ENCODE peak calls at places on chromosomes 16 and 17, in four cellular contexts. One of them, this sample, is unnamed.

GRCh38 chr17:49845210-49845782 is 2.6 kb downstream of the TAC4 start:
- DNase-seq in occipital lobe: no peak
- DNase-seq in stimulated activated CD4-positive, alpha-beta T cell treated with anti-CD3 and anti-CD28 coated beads, Interleukin-15, amount 100 ng/mL, for 24 hours: no peak
- DNase-seq in stimulated activated CD8-positive, alpha-beta memory T cell treated with anti-CD3 and anti-CD28 coated beads, Interleukin-12 subunit alpha, Interleukin-12 subunit beta, amount 100 ng/mL, for 4 hours: no peak
- DNase-seq in this sample: no peak

GRCh38 chr17:30232015-30232821 is 3.3 kb downstream of the SLC6A4 start:
- DNase-seq in occipital lobe: no peak
- DNase-seq in stimulated activated CD4-positive, alpha-beta T cell treated with anti-CD3 and anti-CD28 coated beads, Interleukin-15, amount 100 ng/mL, for 24 hours: no peak
- DNase-seq in stimulated activated CD8-positive, alpha-beta memory T cell treated with anti-CD3 and anti-CD28 coated beads, Interleukin-12 subunit alpha, Interleukin-12 subunit beta, amount 100 ng/mL, for 4 hours: no peak
- DNase-seq in this sample: no peak

GRCh38 chr17:2847601-2848255 is 51.5 kb downstream of the RAP1GAP2 start:
- DNase-seq in occipital lobe: no peak
- DNase-seq in stimulated activated CD4-positive, alpha-beta T cell treated with anti-CD3 and anti-CD28 coated beads, Interleukin-15, amount 100 ng/mL, for 24 hours: no peak
- DNase-seq in stimulated activated CD8-positive, alpha-beta memory T cell treated with anti-CD3 and anti-CD28 coated beads, Interleukin-12 subunit alpha, Interleukin-12 subunit beta, amount 100 ng/mL, for 4 hours: no peak
- DNase-seq in this sample: no peak

GRCh38 chr17:44307387-44308186 is 814 bp upstream of the RUNDC3A start:
- DNase-seq in occipital lobe: peak; percentile 77
- DNase-seq in stimulated activated CD4-positive, alpha-beta T cell treated with anti-CD3 and anti-CD28 coated beads, Interleukin-15, amount 100 ng/mL, for 24 hours: no peak
- DNase-seq in stimulated activated CD8-positive, alpha-beta memory T cell treated with anti-CD3 and anti-CD28 coated beads, Interleukin-12 subunit alpha, Interleukin-12 subunit beta, amount 100 ng/mL, for 4 hours: no peak
- DNase-seq in this sample: no peak

GRCh38 chr17:64209356-64209941 is 53.6 kb downstream of the TEX2 start:
- DNase-seq in occipital lobe: no peak
- DNase-seq in stimulated activated CD4-positive, alpha-beta T cell treated with anti-CD3 and anti-CD28 coated beads, Interleukin-15, amount 100 ng/mL, for 24 hours: no peak
- DNase-seq in stimulated activated CD8-positive, alpha-beta memory T cell treated with anti-CD3 and anti-CD28 coated beads, Interleukin-12 subunit alpha, Interleukin-12 subunit beta, amount 100 ng/mL, for 4 hours: no peak
- DNase-seq in this sample: no peak

GRCh38 chr17:75691371-75692290 is 24.5 kb downstream of the SAP30BP start:
- DNase-seq in occipital lobe: peak; percentile 27
- DNase-seq in stimulated activated CD4-positive, alpha-beta T cell treated with anti-CD3 and anti-CD28 coated beads, Interleukin-15, amount 100 ng/mL, for 24 hours: peak; percentile 67
- DNase-seq in stimulated activated CD8-positive, alpha-beta memory T cell treated with anti-CD3 and anti-CD28 coated beads, Interleukin-12 subunit alpha, Interleukin-12 subunit beta, amount 100 ng/mL, for 4 hours: no peak
- DNase-seq in this sample: peak; percentile 69

GRCh38 chr17:70834039-70834438 is 664.7 kb downstream of the KCNJ2 start:
- DNase-seq in occipital lobe: no peak
- DNase-seq in stimulated activated CD4-positive, alpha-beta T cell treated with anti-CD3 and anti-CD28 coated beads, Interleukin-15, amount 100 ng/mL, for 24 hours: no peak
- DNase-seq in stimulated activated CD8-positive, alpha-beta memory T cell treated with anti-CD3 and anti-CD28 coated beads, Interleukin-12 subunit alpha, Interleukin-12 subunit beta, amount 100 ng/mL, for 4 hours: no peak
- DNase-seq in this sample: no peak

GRCh38 chr16:17282247-17282646 is 188.5 kb downstream of the XYLT1 start:
- DNase-seq in occipital lobe: no peak
- DNase-seq in stimulated activated CD4-positive, alpha-beta T cell treated with anti-CD3 and anti-CD28 coated beads, Interleukin-15, amount 100 ng/mL, for 24 hours: no peak
- DNase-seq in stimulated activated CD8-positive, alpha-beta memory T cell treated with anti-CD3 and anti-CD28 coated beads, Interleukin-12 subunit alpha, Interleukin-12 subunit beta, amount 100 ng/mL, for 4 hours: no peak
- DNase-seq in this sample: no peak

GRCh38 chr16:68367034-68367433 is 56.2 kb downstream of the PRMT7 start:
- DNase-seq in occipital lobe: no peak
- DNase-seq in stimulated activated CD4-positive, alpha-beta T cell treated with anti-CD3 and anti-CD28 coated beads, Interleukin-15, amount 100 ng/mL, for 24 hours: peak; percentile 66
- DNase-seq in stimulated activated CD8-positive, alpha-beta memory T cell treated with anti-CD3 and anti-CD28 coated beads, Interleukin-12 subunit alpha, Interleukin-12 subunit beta, amount 100 ng/mL, for 4 hours: no peak
- DNase-seq in this sample: no peak

GRCh38 chr17:60827920-60828319 is 150.3 kb downstream of the BCAS3 start:
- DNase-seq in occipital lobe: no peak
- DNase-seq in stimulated activated CD4-positive, alpha-beta T cell treated with anti-CD3 and anti-CD28 coated beads, Interleukin-15, amount 100 ng/mL, for 24 hours: no peak
- DNase-seq in stimulated activated CD8-positive, alpha-beta memory T cell treated with anti-CD3 and anti-CD28 coated beads, Interleukin-12 subunit alpha, Interleukin-12 subunit beta, amount 100 ng/mL, for 4 hours: no peak
- DNase-seq in this sample: no peak

GRCh38 chr17:83100853-83101391 is 21.5 kb downstream of the METRNL start:
- DNase-seq in occipital lobe: no peak
- DNase-seq in stimulated activated CD4-positive, alpha-beta T cell treated with anti-CD3 and anti-CD28 coated beads, Interleukin-15, amount 100 ng/mL, for 24 hours: no peak
- DNase-seq in stimulated activated CD8-positive, alpha-beta memory T cell treated with anti-CD3 and anti-CD28 coated beads, Interleukin-12 subunit alpha, Interleukin-12 subunit beta, amount 100 ng/mL, for 4 hours: no peak
- DNase-seq in this sample: no peak

GRCh38 chr17:29039764-29040598 is 3.0 kb upstream of the PIPOX start:
- DNase-seq in occipital lobe: no peak
- DNase-seq in stimulated activated CD4-positive, alpha-beta T cell treated with anti-CD3 and anti-CD28 coated beads, Interleukin-15, amount 100 ng/mL, for 24 hours: no peak
- DNase-seq in stimulated activated CD8-positive, alpha-beta memory T cell treated with anti-CD3 and anti-CD28 coated beads, Interleukin-12 subunit alpha, Interleukin-12 subunit beta, amount 100 ng/mL, for 4 hours: no peak
- DNase-seq in this sample: no peak

GRCh38 chr16:68473358-68474064 is 25.2 kb upstream of the SMPD3 start:
- DNase-seq in occipital lobe: no peak
- DNase-seq in stimulated activated CD4-positive, alpha-beta T cell treated with anti-CD3 and anti-CD28 coated beads, Interleukin-15, amount 100 ng/mL, for 24 hours: no peak
- DNase-seq in stimulated activated CD8-positive, alpha-beta memory T cell treated with anti-CD3 and anti-CD28 coated beads, Interleukin-12 subunit alpha, Interleukin-12 subunit beta, amount 100 ng/mL, for 4 hours: no peak
- DNase-seq in this sample: no peak

GRCh38 chr16:71737501-71737900 is 13.0 kb upstream of the PHLPP2 start:
- DNase-seq in occipital lobe: no peak
- DNase-seq in stimulated activated CD4-positive, alpha-beta T cell treated with anti-CD3 and anti-CD28 coated beads, Interleukin-15, amount 100 ng/mL, for 24 hours: no peak
- DNase-seq in stimulated activated CD8-positive, alpha-beta memory T cell treated with anti-CD3 and anti-CD28 coated beads, Interleukin-12 subunit alpha, Interleukin-12 subunit beta, amount 100 ng/mL, for 4 hours: no peak
- DNase-seq in this sample: no peak

GRCh38 chr17:30345527-30346075 is 11.7 kb upstream of the TMIGD1 start:
- DNase-seq in occipital lobe: no peak
- DNase-seq in stimulated activated CD4-positive, alpha-beta T cell treated with anti-CD3 and anti-CD28 coated beads, Interleukin-15, amount 100 ng/mL, for 24 hours: peak; percentile 51
- DNase-seq in stimulated activated CD8-positive, alpha-beta memory T cell treated with anti-CD3 and anti-CD28 coated beads, Interleukin-12 subunit alpha, Interleukin-12 subunit beta, amount 100 ng/mL, for 4 hours: no peak
- DNase-seq in this sample: no peak

GRCh38 chr17:14299261-14300093 is 1.4 kb upstream of the HS3ST3B1 start:
- DNase-seq in occipital lobe: no peak
- DNase-seq in stimulated activated CD4-positive, alpha-beta T cell treated with anti-CD3 and anti-CD28 coated beads, Interleukin-15, amount 100 ng/mL, for 24 hours: peak; percentile 54
- DNase-seq in stimulated activated CD8-positive, alpha-beta memory T cell treated with anti-CD3 and anti-CD28 coated beads, Interleukin-12 subunit alpha, Interleukin-12 subunit beta, amount 100 ng/mL, for 4 hours: no peak
- DNase-seq in this sample: peak; percentile 63

GRCh38 chr17:77526259-77526711 is 385.5 kb downstream of the SEC14L1 start:
- DNase-seq in occipital lobe: no peak
- DNase-seq in stimulated activated CD4-positive, alpha-beta T cell treated with anti-CD3 and anti-CD28 coated beads, Interleukin-15, amount 100 ng/mL, for 24 hours: no peak
- DNase-seq in stimulated activated CD8-positive, alpha-beta memory T cell treated with anti-CD3 and anti-CD28 coated beads, Interleukin-12 subunit alpha, Interleukin-12 subunit beta, amount 100 ng/mL, for 4 hours: no peak
- DNase-seq in this sample: no peak

GRCh38 chr16:4529085-4530060 is 9.2 kb downstream of the CDIP1 start:
- DNase-seq in occipital lobe: no peak
- DNase-seq in stimulated activated CD4-positive, alpha-beta T cell treated with anti-CD3 and anti-CD28 coated beads, Interleukin-15, amount 100 ng/mL, for 24 hours: peak; percentile 35
- DNase-seq in stimulated activated CD8-positive, alpha-beta memory T cell treated with anti-CD3 and anti-CD28 coated beads, Interleukin-12 subunit alpha, Interleukin-12 subunit beta, amount 100 ng/mL, for 4 hours: no peak
- DNase-seq in this sample: no peak

GRCh38 chr16:64051826-64052225 is 1070.0 kb downstream of the CDH11 start:
- DNase-seq in occipital lobe: no peak
- DNase-seq in stimulated activated CD4-positive, alpha-beta T cell treated with anti-CD3 and anti-CD28 coated beads, Interleukin-15, amount 100 ng/mL, for 24 hours: no peak
- DNase-seq in stimulated activated CD8-positive, alpha-beta memory T cell treated with anti-CD3 and anti-CD28 coated beads, Interleukin-12 subunit alpha, Interleukin-12 subunit beta, amount 100 ng/mL, for 4 hours: no peak
- DNase-seq in this sample: no peak

GRCh38 chr17:6474906-6475305 is 30.7 kb downstream of the PIMREG start:
- DNase-seq in occipital lobe: peak; percentile 25
- DNase-seq in stimulated activated CD4-positive, alpha-beta T cell treated with anti-CD3 and anti-CD28 coated beads, Interleukin-15, amount 100 ng/mL, for 24 hours: no peak
- DNase-seq in stimulated activated CD8-positive, alpha-beta memory T cell treated with anti-CD3 and anti-CD28 coated beads, Interleukin-12 subunit alpha, Interleukin-12 subunit beta, amount 100 ng/mL, for 4 hours: no peak
- DNase-seq in this sample: no peak

GRCh38 chr17:64773386-64773835 is 111.3 kb upstream of the SMURF2 start:
- DNase-seq in occipital lobe: no peak
- DNase-seq in stimulated activated CD4-positive, alpha-beta T cell treated with anti-CD3 and anti-CD28 coated beads, Interleukin-15, amount 100 ng/mL, for 24 hours: no peak
- DNase-seq in stimulated activated CD8-positive, alpha-beta memory T cell treated with anti-CD3 and anti-CD28 coated beads, Interleukin-12 subunit alpha, Interleukin-12 subunit beta, amount 100 ng/mL, for 4 hours: no peak
- DNase-seq in this sample: no peak

GRCh38 chr17:74185786-74186185 is 17.7 kb upstream of the RPL38 start:
- DNase-seq in occipital lobe: no peak
- DNase-seq in stimulated activated CD4-positive, alpha-beta T cell treated with anti-CD3 and anti-CD28 coated beads, Interleukin-15, amount 100 ng/mL, for 24 hours: no peak
- DNase-seq in stimulated activated CD8-positive, alpha-beta memory T cell treated with anti-CD3 and anti-CD28 coated beads, Interleukin-12 subunit alpha, Interleukin-12 subunit beta, amount 100 ng/mL, for 4 hours: no peak
- DNase-seq in this sample: no peak

GRCh38 chr17:1030684-1031557 is 34.0 kb downstream of the TIMM22 start:
- DNase-seq in occipital lobe: peak; percentile 41
- DNase-seq in stimulated activated CD4-positive, alpha-beta T cell treated with anti-CD3 and anti-CD28 coated beads, Interleukin-15, amount 100 ng/mL, for 24 hours: no peak
- DNase-seq in stimulated activated CD8-positive, alpha-beta memory T cell treated with anti-CD3 and anti-CD28 coated beads, Interleukin-12 subunit alpha, Interleukin-12 subunit beta, amount 100 ng/mL, for 4 hours: no peak
- DNase-seq in this sample: no peak

GRCh38 chr16:5004311-5004710 is 29.4 kb downstream of the NAGPA start:
- DNase-seq in occipital lobe: no peak
- DNase-seq in stimulated activated CD4-positive, alpha-beta T cell treated with anti-CD3 and anti-CD28 coated beads, Interleukin-15, amount 100 ng/mL, for 24 hours: no peak
- DNase-seq in stimulated activated CD8-positive, alpha-beta memory T cell treated with anti-CD3 and anti-CD28 coated beads, Interleukin-12 subunit alpha, Interleukin-12 subunit beta, amount 100 ng/mL, for 4 hours: no peak
- DNase-seq in this sample: no peak

GRCh38 chr17:73340093-73340596 is 28.3 kb upstream of the CDC42EP4 start:
- DNase-seq in occipital lobe: no peak
- DNase-seq in stimulated activated CD4-positive, alpha-beta T cell treated with anti-CD3 and anti-CD28 coated beads, Interleukin-15, amount 100 ng/mL, for 24 hours: peak; percentile 6
- DNase-seq in stimulated activated CD8-positive, alpha-beta memory T cell treated with anti-CD3 and anti-CD28 coated beads, Interleukin-12 subunit alpha, Interleukin-12 subunit beta, amount 100 ng/mL, for 4 hours: no peak
- DNase-seq in this sample: no peak

GRCh38 chr16:6160303-6160702 is 1062.7 kb upstream of the EEF2KMT start:
- DNase-seq in occipital lobe: no peak
- DNase-seq in stimulated activated CD4-positive, alpha-beta T cell treated with anti-CD3 and anti-CD28 coated beads, Interleukin-15, amount 100 ng/mL, for 24 hours: no peak
- DNase-seq in stimulated activated CD8-positive, alpha-beta memory T cell treated with anti-CD3 and anti-CD28 coated beads, Interleukin-12 subunit alpha, Interleukin-12 subunit beta, amount 100 ng/mL, for 4 hours: no peak
- DNase-seq in this sample: no peak

GRCh38 chr16:8756755-8757154 is 40.7 kb downstream of the TMEM186 start:
- DNase-seq in occipital lobe: no peak
- DNase-seq in stimulated activated CD4-positive, alpha-beta T cell treated with anti-CD3 and anti-CD28 coated beads, Interleukin-15, amount 100 ng/mL, for 24 hours: no peak
- DNase-seq in stimulated activated CD8-positive, alpha-beta memory T cell treated with anti-CD3 and anti-CD28 coated beads, Interleukin-12 subunit alpha, Interleukin-12 subunit beta, amount 100 ng/mL, for 4 hours: no peak
- DNase-seq in this sample: no peak

GRCh38 chr16:79599837-79600635 is 501 bp downstream of the MAF start:
- DNase-seq in occipital lobe: peak; percentile 53
- DNase-seq in stimulated activated CD4-positive, alpha-beta T cell treated with anti-CD3 and anti-CD28 coated beads, Interleukin-15, amount 100 ng/mL, for 24 hours: peak; percentile 60
- DNase-seq in stimulated activated CD8-positive, alpha-beta memory T cell treated with anti-CD3 and anti-CD28 coated beads, Interleukin-12 subunit alpha, Interleukin-12 subunit beta, amount 100 ng/mL, for 4 hours: peak; percentile 25
- DNase-seq in this sample: peak; percentile 68

GRCh38 chr17:44087319-44087718 is 16.8 kb downstream of the G6PC3 start:
- DNase-seq in occipital lobe: no peak
- DNase-seq in stimulated activated CD4-positive, alpha-beta T cell treated with anti-CD3 and anti-CD28 coated beads, Interleukin-15, amount 100 ng/mL, for 24 hours: no peak
- DNase-seq in stimulated activated CD8-positive, alpha-beta memory T cell treated with anti-CD3 and anti-CD28 coated beads, Interleukin-12 subunit alpha, Interleukin-12 subunit beta, amount 100 ng/mL, for 4 hours: no peak
- DNase-seq in this sample: no peak

GRCh38 chr17:49995055-49995738 is at the start of gene DLX3:
- DNase-seq in occipital lobe: no peak
- DNase-seq in stimulated activated CD4-positive, alpha-beta T cell treated with anti-CD3 and anti-CD28 coated beads, Interleukin-15, amount 100 ng/mL, for 24 hours: peak; percentile 63
- DNase-seq in stimulated activated CD8-positive, alpha-beta memory T cell treated with anti-CD3 and anti-CD28 coated beads, Interleukin-12 subunit alpha, Interleukin-12 subunit beta, amount 100 ng/mL, for 4 hours: no peak
- DNase-seq in this sample: no peak

GRCh38 chr16:30669026-30670000 is 11.1 kb downstream of the FBRS start:
- DNase-seq in occipital lobe: no peak
- DNase-seq in stimulated activated CD4-positive, alpha-beta T cell treated with anti-CD3 and anti-CD28 coated beads, Interleukin-15, amount 100 ng/mL, for 24 hours: no peak
- DNase-seq in stimulated activated CD8-positive, alpha-beta memory T cell treated with anti-CD3 and anti-CD28 coated beads, Interleukin-12 subunit alpha, Interleukin-12 subunit beta, amount 100 ng/mL, for 4 hours: no peak
- DNase-seq in this sample: no peak

GRCh38 chr17:48732688-48733629 is 4.4 kb upstream of the HOXB13 start:
- DNase-seq in occipital lobe: no peak
- DNase-seq in stimulated activated CD4-positive, alpha-beta T cell treated with anti-CD3 and anti-CD28 coated beads, Interleukin-15, amount 100 ng/mL, for 24 hours: no peak
- DNase-seq in stimulated activated CD8-positive, alpha-beta memory T cell treated with anti-CD3 and anti-CD28 coated beads, Interleukin-12 subunit alpha, Interleukin-12 subunit beta, amount 100 ng/mL, for 4 hours: no peak
- DNase-seq in this sample: no peak

This sample was measured in natural killer cell treated with Interleukin-12 subunit alpha and Interleukin-12 subunit beta and Interleukin-15 and Interleukin-18, amount 100 ng/mL, for 72 hours.